ENCODE peak calls at places on chromosomes 16 and 17, in nine cellular contexts. I is lower lobe of right lung; M is neuronal stem cell; F is neural progenitor cell; K is CD8-positive, alpha-beta memory T cell; J is prostate gland; B is body of pancreas; S is right lobe of liver; L is stomach. Z is an unnamed sample. For H3K4me1, the result is how much of the 10 kb centered on the place peaks cover.

GRCh38 chr16:14286381-14287230 is 215.5 kb downstream of the MRTFB start:
- DNase-seq in I (no peak), M (no peak), F (peak), K (peak), J (no peak), B (no peak), S (no peak), L (no peak), Z (no peak)

GRCh38 chr17:44956998-44957981 is 9.7 kb upstream of the KIF18B start:
- DNase-seq in I (no peak), M (no peak), F (no peak), K (no peak), J (no peak), B (no peak), S (no peak), L (no peak), Z (no peak)

GRCh38 chr17:52235416-52235960 is 77.0 kb upstream of the CA10 start:
- DNase-seq in I (no peak), M (no peak), F (no peak), K (no peak), J (no peak), B (no peak), S (peak), L (no peak), Z (no peak)

GRCh38 chr16:4663756-4664465 is 29.5 kb upstream of the NUDT16L1 start:
- DNase-seq in I (peak), M (no peak), F (no peak), K (no peak), J (no peak), B (peak), S (peak), L (peak), Z (peak)

GRCh38 chr16:81699596-81699995 is 79.5 kb upstream of the PLCG2 start:
- DNase-seq in I (peak), M (no peak), F (no peak), K (no peak), J (no peak), B (no peak), S (no peak), L (no peak), Z (no peak)

GRCh38 chr17:62718420-62718819 is 89.7 kb downstream of the MARCHF10 start:
- DNase-seq in I (no peak), M (no peak), F (no peak), K (no peak), J (no peak), B (no peak), S (no peak), L (no peak), Z (no peak)

GRCh38 chr16:30983898-30984610 is 953 bp upstream of the HSD3B7 start:
- DNase-seq in I (no peak), M (no peak), F (no peak), K (no peak), J (no peak), B (no peak), S (no peak), L (no peak), Z (no peak)

GRCh38 chr17:37230633-37231032 is 145.2 kb upstream of the C17orf78 start:
- DNase-seq in I (no peak), M (no peak), F (no peak), K (no peak), J (no peak), B (no peak), S (no peak), L (no peak), Z (no peak)

GRCh38 chr17:869567-870530 is 87.7 kb downstream of the MRM3 start:
- DNase-seq in I (no peak), M (no peak), F (no peak), K (no peak), J (peak), B (no peak), S (no peak), L (peak), Z (peak)

GRCh38 chr16:4461250-4462085 is 13.0 kb downstream of the NMRAL1 start:
- DNase-seq in I (no peak), M (no peak), F (peak), K (no peak), J (no peak), B (no peak), S (no peak), L (no peak), Z (no peak)

GRCh38 chr17:14320098-14320497 is 19.2 kb downstream of the HS3ST3B1 start:
- DNase-seq in I (no peak), M (no peak), F (no peak), K (no peak), J (no peak), B (no peak), S (no peak), L (no peak), Z (no peak)

GRCh38 chr17:63431618-63431938 is 14.5 kb downstream of the CYB561 start:
- DNase-seq in I (no peak), M (no peak), F (no peak), K (no peak), J (no peak), B (no peak), S (no peak), L (no peak), Z (no peak)

GRCh38 chr16:81912395-81912794 is 98.9 kb downstream of the SDR42E1 start:
- DNase-seq in I (no peak), M (no peak), F (no peak), K (no peak), J (no peak), B (no peak), S (no peak), L (no peak), Z (no peak)

GRCh38 chr17:63930951-63931575 is 1.1 kb downstream of the CD79B start:
- DNase-seq in I (peak), M (no peak), F (peak), K (peak), J (no peak), B (peak), S (peak), L (peak), Z (peak)

GRCh38 chr16:85960486-85961046 is 61.6 kb downstream of the IRF8 start:
- DNase-seq in I (no peak), M (no peak), F (no peak), K (no peak), J (no peak), B (no peak), S (no peak), L (no peak), Z (no peak)

GRCh38 chr17:68957944-68958343 is 2.8 kb upstream of the ABCA8 start:
- DNase-seq in I (no peak), M (no peak), F (no peak), K (no peak), J (no peak), B (no peak), S (no peak), L (no peak), Z (no peak)

GRCh38 chr17:68953340-68953997 is 1.7 kb downstream of the ABCA8 start:
- DNase-seq in I (no peak), M (no peak), F (no peak), K (no peak), J (no peak), B (no peak), S (no peak), L (no peak), Z (no peak)

GRCh38 chr17:68954146-68954971 is 833 bp downstream of the ABCA8 start:
- DNase-seq in I (no peak), M (no peak), F (no peak), K (no peak), J (no peak), B (no peak), S (no peak), L (no peak), Z (no peak)

GRCh38 chr17:68950725-68951124 is 4.5 kb downstream of the ABCA8 start:
- DNase-seq in I (no peak), M (no peak), F (no peak), K (no peak), J (no peak), B (no peak), S (no peak), L (no peak), Z (no peak)

DNA sequence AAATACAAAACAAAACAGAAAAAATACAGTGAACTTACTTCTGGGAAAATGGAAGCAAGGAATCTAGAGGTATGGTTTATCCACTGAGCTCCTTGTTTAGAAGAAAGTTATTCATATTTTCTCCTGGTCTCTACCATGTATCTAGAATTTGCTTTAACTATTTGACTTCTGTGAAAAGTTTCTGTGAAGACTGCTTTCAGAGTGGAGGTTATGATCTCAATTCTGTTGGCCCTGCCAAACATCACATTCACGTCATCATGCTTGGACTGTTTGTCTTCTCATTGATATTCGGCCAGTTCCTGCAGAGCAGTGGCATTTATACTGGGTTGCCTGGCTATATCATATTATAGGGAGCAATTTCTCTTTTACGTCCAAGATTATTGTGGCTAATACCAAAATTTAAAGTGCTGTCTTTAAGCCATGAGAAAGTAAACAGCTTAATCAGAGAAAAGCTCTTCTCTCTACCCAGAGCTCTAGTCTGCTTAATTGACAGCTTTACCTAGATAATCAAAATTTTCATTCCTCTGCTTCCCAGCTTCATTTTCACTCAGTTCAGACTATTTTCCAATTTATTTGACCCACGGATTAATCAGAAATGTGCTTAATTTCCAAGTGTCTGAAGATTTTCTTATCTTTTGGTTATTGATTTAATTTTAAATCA is at the start of gene ABCA8:
- DNase-seq in I (no peak), M (no peak), F (no peak), K (no peak), J (no peak), B (peak), S (peak), L (no peak), Z (no peak)
- H3K27ac ChIP-seq in I (peak), M (no peak), F (no peak), K (peak), J (peak), B (no peak), S (peak), L (peak), Z (peak)

GRCh38 chr16:646679-647172 is 2.4 kb upstream of the WDR90 start:
- DNase-seq in I (no peak), M (no peak), F (no peak), K (no peak), J (no peak), B (no peak), S (no peak), L (no peak), Z (no peak)

GRCh38 chr16:647173-647902 is 1.8 kb upstream of the WDR90 start:
- DNase-seq in I (no peak), M (no peak), F (no peak), K (no peak), J (no peak), B (no peak), S (peak), L (peak), Z (no peak)

GRCh38 chr16:648786-649589 is at the start of gene WDR90:
- DNase-seq in I (peak), M (peak), F (peak), K (peak), J (peak), B (peak), S (peak), L (peak), Z (peak)

GRCh38 chr16:649646-650045 is 481 bp downstream of the WDR90 start:
- DNase-seq in I (no peak), M (no peak), F (no peak), K (no peak), J (no peak), B (no peak), S (no peak), L (no peak), Z (no peak)

GRCh38 chr16:648071-648785 is 937 bp upstream of the WDR90 start:
- DNase-seq in I (peak), M (no peak), F (peak), K (peak), J (peak), B (peak), S (peak), L (peak), Z (no peak)
- H3K4me1 ChIP-seq in I (half or more), M (under half), F (under half), K (under half), J (under half), B (half or more), S (under half), L (half or more), Z (half or more)

GRCh38 chr17:16300554-16300953 is 52.7 kb downstream of the CENPV start:
- DNase-seq in I (no peak), M (no peak), F (no peak), K (no peak), J (no peak), B (no peak), S (no peak), L (no peak), Z (no peak)

GRCh38 chr17:16293918-16294317 is 59.4 kb downstream of the CENPV start:
- DNase-seq in I (no peak), M (no peak), F (no peak), K (no peak), J (no peak), B (no peak), S (no peak), L (no peak), Z (no peak)

GRCh38 chr17:16294560-16294959 is 58.7 kb downstream of the CENPV start:
- DNase-seq in I (no peak), M (no peak), F (no peak), K (no peak), J (no peak), B (no peak), S (no peak), L (no peak), Z (no peak)

GRCh38 chr17:16298140-16298662 is 55.1 kb downstream of the CENPV start:
- DNase-seq in I (no peak), M (no peak), F (no peak), K (no peak), J (no peak), B (no peak), S (peak), L (no peak), Z (no peak)

GRCh38 chr17:16297367-16298139 is 55.7 kb downstream of the CENPV start:
- DNase-seq in I (no peak), M (no peak), F (peak), K (no peak), J (no peak), B (no peak), S (peak), L (no peak), Z (no peak)
- H3K27ac ChIP-seq in I (no peak), M (no peak), F (no peak), K (no peak), J (no peak), B (no peak), S (peak), L (peak), Z (no peak)

GRCh38 chr17:2063306-2064146 is 8.6 kb downstream of the HIC1 start:
- DNase-seq in I (no peak), M (no peak), F (no peak), K (no peak), J (no peak), B (no peak), S (no peak), L (no peak), Z (no peak)
- H3K4me1 ChIP-seq in I (half or more), M (under half), F (under half), K (under half), J (under half), B (under half), S (under half), L (half or more), Z (half or more)

GRCh38 chr17:81094224-81094743 is 59.3 kb downstream of the BAIAP2 start:
- DNase-seq in I (no peak), M (no peak), F (no peak), K (no peak), J (no peak), B (no peak), S (no peak), L (no peak), Z (no peak)
- H3K27ac ChIP-seq in I (peak), M (peak), F (no peak), K (peak), J (peak), B (no peak), S (no peak), L (peak), Z (no peak)

DNA sequence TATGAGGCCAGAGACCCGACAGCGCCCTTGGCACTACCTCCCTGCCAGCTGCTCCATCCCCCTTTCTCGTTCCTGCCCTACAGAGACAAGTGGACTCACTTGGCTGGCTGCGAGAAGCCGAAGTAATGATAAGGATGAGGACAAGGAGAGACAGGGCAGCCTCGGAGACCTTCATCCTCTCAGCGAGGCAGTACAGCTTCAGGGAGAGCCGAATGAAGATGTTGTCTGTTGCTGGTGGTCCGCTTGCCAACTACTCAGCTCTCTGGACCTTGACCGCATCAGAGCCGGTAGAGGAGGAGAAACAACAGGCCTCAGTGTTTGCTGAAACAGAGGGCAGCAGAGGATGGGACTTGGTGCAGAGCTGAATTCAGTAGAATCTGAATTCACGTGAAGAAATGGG is at the start of gene CCL16:
- DNase-seq in I (no peak), M (no peak), F (no peak), K (no peak), J (no peak), B (no peak), S (peak), L (no peak), Z (no peak)
- H3K4me1 ChIP-seq in I (under half), M (under half), F (under half), K (under half), J (under half), B (under half), S (under half), L (under half), Z (under half)